ENCODE peak calls at places on chromosomes 11 and 22, in five cellular contexts. Y is heart right ventricle; I is NCI-H1105; Z is neural crest cell; B is CD4-positive, alpha-beta T cell. W is an unnamed sample.

GRCh38 chr11:66976048-66976467 is 954 bp downstream of the C11orf86 start:
- DNase-seq in I (no peak), Y (no peak), B (no peak), Z (peak; percentile 70), W (no peak)

GRCh38 chr22:18947905-18948304 is 11.8 kb upstream of the PRODH start:
- DNase-seq in Y (no peak), B (no peak), I (no peak), Z (no peak), W (no peak)

GRCh38 chr22:23529166-23530103 is 50.7 kb downstream of the IGLL1 start:
- DNase-seq in B (no peak), I (no peak), Y (no peak), Z (no peak), W (no peak)

GRCh38 chr11:16780146-16780545 is 41.7 kb downstream of the C11orf58 start:
- DNase-seq in Z (no peak), Y (no peak), B (no peak), I (no peak), W (peak; percentile 55)

GRCh38 chr11:87198266-87198881 is 160.6 kb downstream of the TMEM135 start:
- DNase-seq in B (no peak), Y (no peak), Z (no peak), I (no peak), W (no peak)

GRCh38 chr11:93633835-93634234 is 27.6 kb upstream of the CEP295 start:
- DNase-seq in B (no peak), Y (no peak), Z (no peak), I (no peak), W (no peak)

GRCh38 chr11:67438121-67438902 is 830 bp upstream of the PTPRCAP start:
- DNase-seq in Y (no peak), Z (no peak), I (no peak), B (peak; percentile 68), W (peak; percentile 58)

GRCh38 chr11:125465254-125465653 is 30.8 kb downstream of the FEZ1 start:
- DNase-seq in B (no peak), Z (no peak), Y (no peak), I (no peak), W (no peak)

GRCh38 chr11:117720061-117720511 is 76.9 kb downstream of the DSCAML1 start:
- DNase-seq in Y (no peak), Z (peak; percentile 27), B (no peak), I (no peak), W (no peak)

GRCh38 chr11:61757213-61757862 is 4.9 kb downstream of the MYRF start:
- DNase-seq in B (no peak), Y (no peak), I (no peak), Z (no peak), W (no peak)

GRCh38 chr11:113436672-113437252 is 38.4 kb downstream of the DRD2 start:
- DNase-seq in Z (no peak), Y (no peak), I (no peak), B (no peak), W (no peak)

GRCh38 chr11:131672191-131672590 is 301.8 kb downstream of the NTM start:
- DNase-seq in Z (no peak), I (no peak), B (no peak), Y (no peak), W (peak; percentile 45)

W was measured in left ventricle myocardium superior.